ENCODE peak calls at places on chromosomes 5 and 9, in ten cellular contexts. One of them, this sample, is unnamed.

GRCh38 chr5:142959683-142960308 is 189.6 kb downstream of the ARHGAP26 start:
- DNase-seq in CD4-positive, alpha-beta T cell: no peak
- DNase-seq in IMR-90: peak; percentile 45
- DNase-seq in GM20000: no peak
- DNase-seq in MCF 10A: no peak
- DNase-seq in GM10248: no peak
- DNase-seq in uterus: no peak
- DNase-seq in epithelial cell of esophagus: peak; percentile 24
- DNase-seq in tibial nerve: no peak
- DNase-seq in brain microvascular endothelial cell: no peak
- DNase-seq in this sample: no peak

GRCh38 chr9:123322771-123323481 is 33.1 kb upstream of the CRB2 start:
- DNase-seq in CD4-positive, alpha-beta T cell: peak; percentile 73
- DNase-seq in IMR-90: no peak
- DNase-seq in GM20000: no peak
- DNase-seq in MCF 10A: no peak
- DNase-seq in GM10248: peak; percentile 48
- DNase-seq in uterus: no peak
- DNase-seq in epithelial cell of esophagus: no peak
- DNase-seq in tibial nerve: no peak
- DNase-seq in brain microvascular endothelial cell: no peak
- DNase-seq in this sample: no peak

GRCh38 chr5:55577353-55578060 is 42.7 kb upstream of the PLPP1 start:
- DNase-seq in CD4-positive, alpha-beta T cell: no peak
- DNase-seq in IMR-90: no peak
- DNase-seq in GM20000: no peak
- DNase-seq in MCF 10A: peak; percentile 16
- DNase-seq in GM10248: no peak
- DNase-seq in uterus: peak; percentile 39
- DNase-seq in epithelial cell of esophagus: peak; percentile 70
- DNase-seq in tibial nerve: no peak
- DNase-seq in brain microvascular endothelial cell: no peak
- DNase-seq in this sample: no peak

GRCh38 chr5:114362197-114362976 is 517 bp downstream of the KCNN2 start:
- DNase-seq in CD4-positive, alpha-beta T cell: no peak
- DNase-seq in IMR-90: peak; percentile 38
- DNase-seq in GM20000: peak; percentile 40
- DNase-seq in MCF 10A: no peak
- DNase-seq in GM10248: peak; percentile 14
- DNase-seq in uterus: no peak
- DNase-seq in epithelial cell of esophagus: no peak
- DNase-seq in tibial nerve: no peak
- DNase-seq in brain microvascular endothelial cell: no peak
- DNase-seq in this sample: peak; percentile 64

GRCh38 chr5:159448-160172 is 31.7 kb upstream of the LRRC14B start:
- DNase-seq in CD4-positive, alpha-beta T cell: no peak
- DNase-seq in IMR-90: peak; percentile 87
- DNase-seq in GM20000: no peak
- DNase-seq in MCF 10A: no peak
- DNase-seq in GM10248: no peak
- DNase-seq in uterus: no peak
- DNase-seq in epithelial cell of esophagus: no peak
- DNase-seq in tibial nerve: no peak
- DNase-seq in brain microvascular endothelial cell: peak; percentile 83
- DNase-seq in this sample: no peak

GRCh38 chr5:125306741-125307140 is 560.3 kb upstream of the ZNF608 start:
- DNase-seq in CD4-positive, alpha-beta T cell: no peak
- DNase-seq in IMR-90: no peak
- DNase-seq in GM20000: no peak
- DNase-seq in MCF 10A: no peak
- DNase-seq in GM10248: no peak
- DNase-seq in uterus: no peak
- DNase-seq in epithelial cell of esophagus: no peak
- DNase-seq in tibial nerve: no peak
- DNase-seq in brain microvascular endothelial cell: no peak
- DNase-seq in this sample: no peak

GRCh38 chr5:114053377-114053776 is 308.5 kb upstream of the KCNN2 start:
- DNase-seq in CD4-positive, alpha-beta T cell: no peak
- DNase-seq in IMR-90: no peak
- DNase-seq in GM20000: no peak
- DNase-seq in MCF 10A: no peak
- DNase-seq in GM10248: no peak
- DNase-seq in uterus: no peak
- DNase-seq in epithelial cell of esophagus: no peak
- DNase-seq in tibial nerve: no peak
- DNase-seq in brain microvascular endothelial cell: no peak
- DNase-seq in this sample: peak; percentile 6

GRCh38 chr9:64773491-64773931 is 511.5 kb downstream of the FOXD4L5 start:
- DNase-seq in CD4-positive, alpha-beta T cell: no peak
- DNase-seq in IMR-90: no peak
- DNase-seq in GM20000: no peak
- DNase-seq in MCF 10A: no peak
- DNase-seq in GM10248: peak; percentile 7
- DNase-seq in uterus: no peak
- DNase-seq in epithelial cell of esophagus: no peak
- DNase-seq in tibial nerve: peak; percentile 9
- DNase-seq in brain microvascular endothelial cell: no peak
- DNase-seq in this sample: peak; percentile 25

GRCh38 chr9:87198716-87199115 is 251.4 kb upstream of the GAS1 start:
- DNase-seq in CD4-positive, alpha-beta T cell: no peak
- DNase-seq in IMR-90: peak; percentile 14
- DNase-seq in GM20000: no peak
- DNase-seq in MCF 10A: peak; percentile 16
- DNase-seq in GM10248: no peak
- DNase-seq in uterus: no peak
- DNase-seq in epithelial cell of esophagus: peak; percentile 25
- DNase-seq in tibial nerve: no peak
- DNase-seq in brain microvascular endothelial cell: no peak
- DNase-seq in this sample: no peak

GRCh38 chr9:86303316-86303975 is 21.1 kb upstream of the ISCA1 start:
- DNase-seq in CD4-positive, alpha-beta T cell: peak; percentile 34
- DNase-seq in IMR-90: peak; percentile 53
- DNase-seq in GM20000: no peak
- DNase-seq in MCF 10A: peak; percentile 74
- DNase-seq in GM10248: no peak
- DNase-seq in uterus: no peak
- DNase-seq in epithelial cell of esophagus: peak; percentile 87
- DNase-seq in tibial nerve: no peak
- DNase-seq in brain microvascular endothelial cell: no peak
- DNase-seq in this sample: no peak

GRCh38 chr5:96051401-96051830 is 89.8 kb upstream of the ELL2 start:
- DNase-seq in CD4-positive, alpha-beta T cell: no peak
- DNase-seq in IMR-90: no peak
- DNase-seq in GM20000: no peak
- DNase-seq in MCF 10A: no peak
- DNase-seq in GM10248: no peak
- DNase-seq in uterus: no peak
- DNase-seq in epithelial cell of esophagus: no peak
- DNase-seq in tibial nerve: no peak
- DNase-seq in brain microvascular endothelial cell: no peak
- DNase-seq in this sample: no peak

GRCh38 chr5:69517763-69518212 is 25.2 kb downstream of the OCLN start:
- DNase-seq in CD4-positive, alpha-beta T cell: no peak
- DNase-seq in IMR-90: peak; percentile 40
- DNase-seq in GM20000: no peak
- DNase-seq in MCF 10A: peak; percentile 96
- DNase-seq in GM10248: no peak
- DNase-seq in uterus: no peak
- DNase-seq in epithelial cell of esophagus: peak; percentile 94
- DNase-seq in tibial nerve: no peak
- DNase-seq in brain microvascular endothelial cell: peak; percentile 49
- DNase-seq in this sample: no peak

GRCh38 chr5:97728920-97729319 is 545.9 kb upstream of the RIOK2 start:
- DNase-seq in CD4-positive, alpha-beta T cell: no peak
- DNase-seq in IMR-90: peak; percentile 41
- DNase-seq in GM20000: no peak
- DNase-seq in MCF 10A: no peak
- DNase-seq in GM10248: no peak
- DNase-seq in uterus: no peak
- DNase-seq in epithelial cell of esophagus: no peak
- DNase-seq in tibial nerve: no peak
- DNase-seq in brain microvascular endothelial cell: no peak
- DNase-seq in this sample: no peak

GRCh38 chr5:108101105-108101504 is 280.8 kb downstream of the FBXL17 start:
- DNase-seq in CD4-positive, alpha-beta T cell: no peak
- DNase-seq in IMR-90: no peak
- DNase-seq in GM20000: no peak
- DNase-seq in MCF 10A: no peak
- DNase-seq in GM10248: no peak
- DNase-seq in uterus: no peak
- DNase-seq in epithelial cell of esophagus: no peak
- DNase-seq in tibial nerve: no peak
- DNase-seq in brain microvascular endothelial cell: no peak
- DNase-seq in this sample: no peak

GRCh38 chr9:12813960-12814876 is 39.4 kb downstream of the LURAP1L start:
- DNase-seq in CD4-positive, alpha-beta T cell: no peak
- DNase-seq in IMR-90: peak; percentile 100
- DNase-seq in GM20000: no peak
- DNase-seq in MCF 10A: peak; percentile 99
- DNase-seq in GM10248: no peak
- DNase-seq in uterus: peak; percentile 41
- DNase-seq in epithelial cell of esophagus: peak; percentile 100
- DNase-seq in tibial nerve: peak; percentile 26
- DNase-seq in brain microvascular endothelial cell: peak; percentile 99
- DNase-seq in this sample: no peak
- TF ChIP-seq CTCF in CD4-positive, alpha-beta T cell: no peak
- TF ChIP-seq CTCF in IMR-90: peak; percentile 50
- TF ChIP-seq CTCF in GM20000: no peak
- TF ChIP-seq CTCF in MCF 10A: peak; percentile 7
- TF ChIP-seq CTCF in GM10248: no peak
- TF ChIP-seq CTCF in uterus: peak; percentile 55
- TF ChIP-seq CTCF in epithelial cell of esophagus: peak; percentile 53
- TF ChIP-seq CTCF in tibial nerve: peak; percentile 54
- TF ChIP-seq CTCF in brain microvascular endothelial cell: peak; percentile 57
- TF ChIP-seq CTCF in this sample: no peak

DNA sequence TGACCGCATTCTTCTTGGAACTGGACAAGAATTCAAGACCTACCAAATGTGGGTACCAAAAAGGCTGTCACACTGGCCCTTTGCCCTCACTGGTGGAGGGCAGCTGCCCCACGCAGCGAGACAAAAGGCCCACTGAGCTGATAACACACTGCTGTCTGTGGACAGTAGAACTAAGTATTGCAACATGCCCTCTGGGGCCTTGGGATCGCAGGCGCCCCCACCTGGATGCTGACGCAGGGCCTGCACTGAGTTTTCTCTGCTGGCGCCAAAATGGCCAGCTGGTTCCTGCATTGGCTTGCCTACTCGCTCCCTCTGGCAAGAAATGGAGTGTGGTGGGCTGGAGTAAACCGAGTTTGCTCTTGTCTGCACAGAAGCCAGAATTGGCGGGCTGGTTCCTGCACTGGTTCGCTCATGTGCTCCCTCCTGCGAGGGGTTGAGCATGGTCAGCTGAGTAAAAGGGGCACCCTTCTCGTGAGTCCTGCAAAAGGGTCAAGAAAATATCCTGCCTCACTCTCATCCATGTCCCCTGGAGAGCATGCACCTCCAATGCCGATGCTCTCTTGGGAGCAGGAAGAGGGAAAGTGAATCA is 55.7 kb downstream of the NXNL2 start:
- DNase-seq in CD4-positive, alpha-beta T cell: no peak
- DNase-seq in IMR-90: no peak
- DNase-seq in GM20000: no peak
- DNase-seq in MCF 10A: peak; percentile 48
- DNase-seq in GM10248: no peak
- DNase-seq in uterus: no peak
- DNase-seq in epithelial cell of esophagus: peak; percentile 31
- DNase-seq in tibial nerve: no peak
- DNase-seq in brain microvascular endothelial cell: no peak
- DNase-seq in this sample: no peak
- TF ChIP-seq CTCF in CD4-positive, alpha-beta T cell: no peak
- TF ChIP-seq CTCF in IMR-90: no peak
- TF ChIP-seq CTCF in GM20000: no peak
- TF ChIP-seq CTCF in MCF 10A: no peak
- TF ChIP-seq CTCF in GM10248: no peak
- TF ChIP-seq CTCF in uterus: no peak
- TF ChIP-seq CTCF in epithelial cell of esophagus: no peak
- TF ChIP-seq CTCF in tibial nerve: no peak
- TF ChIP-seq CTCF in brain microvascular endothelial cell: peak; percentile 16
- TF ChIP-seq CTCF in this sample: no peak

GRCh38 chr5:9903806-9904205 is 273.7 kb upstream of the TAS2R1 start:
- DNase-seq in CD4-positive, alpha-beta T cell: no peak
- DNase-seq in IMR-90: peak; percentile 62
- DNase-seq in GM20000: no peak
- DNase-seq in MCF 10A: peak; percentile 66
- DNase-seq in GM10248: no peak
- DNase-seq in uterus: no peak
- DNase-seq in epithelial cell of esophagus: peak; percentile 21
- DNase-seq in tibial nerve: no peak
- DNase-seq in brain microvascular endothelial cell: peak; percentile 64
- DNase-seq in this sample: no peak

GRCh38 chr5:9894571-9895304 is 264.6 kb upstream of the TAS2R1 start:
- DNase-seq in CD4-positive, alpha-beta T cell: no peak
- DNase-seq in IMR-90: no peak
- DNase-seq in GM20000: no peak
- DNase-seq in MCF 10A: no peak
- DNase-seq in GM10248: no peak
- DNase-seq in uterus: no peak
- DNase-seq in epithelial cell of esophagus: no peak
- DNase-seq in tibial nerve: no peak
- DNase-seq in brain microvascular endothelial cell: no peak
- DNase-seq in this sample: no peak

GRCh38 chr5:9892696-9893095 is 262.5 kb upstream of the TAS2R1 start:
- DNase-seq in CD4-positive, alpha-beta T cell: no peak
- DNase-seq in IMR-90: no peak
- DNase-seq in GM20000: no peak
- DNase-seq in MCF 10A: no peak
- DNase-seq in GM10248: no peak
- DNase-seq in uterus: no peak
- DNase-seq in epithelial cell of esophagus: no peak
- DNase-seq in tibial nerve: no peak
- DNase-seq in brain microvascular endothelial cell: peak; percentile 19
- DNase-seq in this sample: no peak

GRCh38 chr5:9895305-9895650 is 265.1 kb upstream of the TAS2R1 start:
- DNase-seq in CD4-positive, alpha-beta T cell: no peak
- DNase-seq in IMR-90: no peak
- DNase-seq in GM20000: no peak
- DNase-seq in MCF 10A: no peak
- DNase-seq in GM10248: no peak
- DNase-seq in uterus: no peak
- DNase-seq in epithelial cell of esophagus: no peak
- DNase-seq in tibial nerve: no peak
- DNase-seq in brain microvascular endothelial cell: no peak
- DNase-seq in this sample: no peak

GRCh38 chr5:9898319-9898718 is 268.2 kb upstream of the TAS2R1 start:
- DNase-seq in CD4-positive, alpha-beta T cell: no peak
- DNase-seq in IMR-90: peak; percentile 49
- DNase-seq in GM20000: no peak
- DNase-seq in MCF 10A: peak; percentile 66
- DNase-seq in GM10248: no peak
- DNase-seq in uterus: no peak
- DNase-seq in epithelial cell of esophagus: peak; percentile 69
- DNase-seq in tibial nerve: no peak
- DNase-seq in brain microvascular endothelial cell: peak; percentile 59
- DNase-seq in this sample: no peak
- TF ChIP-seq CTCF in CD4-positive, alpha-beta T cell: no peak
- TF ChIP-seq CTCF in IMR-90: peak; percentile 53
- TF ChIP-seq CTCF in GM20000: no peak
- TF ChIP-seq CTCF in MCF 10A: peak; percentile 45
- TF ChIP-seq CTCF in GM10248: no peak
- TF ChIP-seq CTCF in uterus: no peak
- TF ChIP-seq CTCF in epithelial cell of esophagus: peak; percentile 95
- TF ChIP-seq CTCF in tibial nerve: no peak
- TF ChIP-seq CTCF in brain microvascular endothelial cell: peak; percentile 79
- TF ChIP-seq CTCF in this sample: peak; percentile 30

GRCh38 chr9:25716220-25716872 is 38.1 kb upstream of the TUSC1 start:
- DNase-seq in CD4-positive, alpha-beta T cell: no peak
- DNase-seq in IMR-90: peak; percentile 74
- DNase-seq in GM20000: no peak
- DNase-seq in MCF 10A: peak; percentile 80
- DNase-seq in GM10248: no peak
- DNase-seq in uterus: no peak
- DNase-seq in epithelial cell of esophagus: peak; percentile 89
- DNase-seq in tibial nerve: no peak
- DNase-seq in brain microvascular endothelial cell: peak; percentile 70
- DNase-seq in this sample: peak; percentile 3
- TF ChIP-seq CTCF in CD4-positive, alpha-beta T cell: no peak
- TF ChIP-seq CTCF in IMR-90: peak; percentile 61
- TF ChIP-seq CTCF in GM20000: no peak
- TF ChIP-seq CTCF in MCF 10A: peak; percentile 29
- TF ChIP-seq CTCF in GM10248: peak; percentile 15
- TF ChIP-seq CTCF in uterus: peak; percentile 34
- TF ChIP-seq CTCF in epithelial cell of esophagus: peak; percentile 89
- TF ChIP-seq CTCF in tibial nerve: peak; percentile 24
- TF ChIP-seq CTCF in brain microvascular endothelial cell: peak; percentile 83
- TF ChIP-seq CTCF in this sample: peak; percentile 39